ENCODE peak calls at places on chromosomes 5 and 9, in ten cellular contexts. P is activated naive CD4-positive, alpha-beta T cell treated with anti-CD3 and anti-CD28 coated beads, Interleukin-2, amount 10 ng/mL, durations not matched to agents 7 days and 5 days; K is COR-L47; O is HS-5; E is HEK293T; T is ELR; V is activated gamma-delta T cell treated with Interleukin-2 at 50 U/mL for 16 hours; W is hippocampal formation; H is left cardiac atrium; B is left ventricle myocardium superior. F is an unnamed sample.

GRCh38 chr9:113042884-113043657 is 13.5 kb downstream of the ZFP37 start:
- DNase-seq in V (no peak), H (no peak), B (no peak), E (no peak), T (peak; percentile 3), W (no peak), K (no peak), P (no peak), O (no peak), F (peak; percentile 1)

GRCh38 chr5:109694451-109694891 is 4.7 kb downstream of the MAN2A1 start:
- DNase-seq in V (no peak), T (peak; percentile 49), W (no peak), H (no peak), K (no peak), P (no peak), B (no peak), O (no peak), E (no peak), F (peak; percentile 47)

GRCh38 chr9:134634190-134634589 is 7.4 kb upstream of the COL5A1 start:
- DNase-seq in V (no peak), E (no peak), B (peak; percentile 7), P (peak; percentile 10), O (no peak), W (no peak), K (no peak), T (no peak), H (no peak), F (no peak)

GRCh38 chr5:10283927-10284635 is 23.6 kb downstream of the CMBL start:
- DNase-seq in P (peak; percentile 81), K (peak; percentile 91), W (peak; percentile 75), O (no peak), V (peak; percentile 78), E (peak; percentile 82), H (peak; percentile 88), T (peak; percentile 81), B (peak; percentile 91), F (peak; percentile 87)

GRCh38 chr9:113274474-113275146 is 762 bp downstream of the CDC26 start:
- DNase-seq in O (peak; percentile 31), T (peak; percentile 84), E (peak; percentile 55), H (no peak), W (no peak), B (no peak), K (peak; percentile 69), V (peak; percentile 18), P (peak; percentile 29), F (peak; percentile 78)

GRCh38 chr9:114662081-114662989 is 4.7 kb upstream of the TEX53 start:
- DNase-seq in P (peak; percentile 77), T (peak; percentile 64), B (no peak), H (peak; percentile 37), W (peak; percentile 26), K (peak; percentile 23), O (no peak), V (peak; percentile 63), E (peak; percentile 77), F (peak; percentile 69)

GRCh38 chr5:56124885-56125250 is 108.3 kb downstream of the ANKRD55 start:
- DNase-seq in B (no peak), W (no peak), O (no peak), V (no peak), E (no peak), H (no peak), K (no peak), T (no peak), P (no peak), F (no peak)

GRCh38 chr9:110282767-110283136 is 26.4 kb upstream of the TXN start:
- DNase-seq in H (no peak), P (no peak), B (no peak), V (no peak), O (no peak), E (no peak), K (no peak), W (no peak), T (no peak), F (no peak)

GRCh38 chr5:1414311-1415058 is 30.8 kb downstream of the SLC6A3 start:
- DNase-seq in E (no peak), H (no peak), V (no peak), K (no peak), O (no peak), W (no peak), P (no peak), T (no peak), B (peak; percentile 16), F (no peak)

GRCh38 chr9:88979021-88979420 is 12.2 kb upstream of the S1PR3 start:
- DNase-seq in H (no peak), T (no peak), O (no peak), P (no peak), B (no peak), E (no peak), V (no peak), K (no peak), W (no peak), F (no peak)

GRCh38 chr9:114177423-114178064 is 22.2 kb downstream of the COL27A1 start:
- DNase-seq in P (no peak), K (no peak), O (no peak), W (no peak), T (peak; percentile 86), H (no peak), B (no peak), E (no peak), V (no peak), F (peak; percentile 57)

GRCh38 chr9:115653231-115653630 is 500.4 kb upstream of the PAPPA start:
- DNase-seq in B (no peak), O (no peak), P (no peak), T (peak; percentile 28), V (no peak), H (no peak), W (no peak), K (no peak), E (no peak), F (no peak)

F was measured in dermis blood vessel endothelial cell.